ENCODE peak calls at places on chromosome 1, in nine cellular contexts. M is transverse colon, R is Panc1, T is H1, X is sigmoid colon, K is SK-N-SH, I is stomach, A is HCT116, Y is vagina. U is an unnamed sample.

GRCh38 chr1:40226187-40226586 is 21.6 kb upstream of the TMCO2 start:
- DNase-seq in M (no peak), R (no peak), T (no peak), X (no peak), K (no peak), I (no peak), A (no peak), Y (no peak), U (no peak)

GRCh38 chr1:29878501-29878900 is 642.2 kb downstream of the PTPRU start:
- DNase-seq in M (no peak), R (no peak), T (no peak), X (no peak), K (no peak), I (no peak), A (no peak), Y (no peak), U (no peak)

GRCh38 chr1:76142771-76143540 is 68.4 kb downstream of the ST6GALNAC3 start:
- DNase-seq in M (peak; percentile 43), R (no peak), T (no peak), X (no peak), K (no peak), I (no peak), A (no peak), Y (no peak), U (no peak)

GRCh38 chr1:220370041-220370700 is 97.9 kb upstream of the RAB3GAP2 start:
- DNase-seq in M (no peak), R (no peak), T (no peak), X (no peak), K (peak; percentile 55), I (no peak), A (peak; percentile 63), Y (no peak), U (peak; percentile 37)

GRCh38 chr1:3338725-3339070 is 115.8 kb upstream of the ARHGEF16 start:
- DNase-seq in M (no peak), R (no peak), T (no peak), X (no peak), K (no peak), I (no peak), A (no peak), Y (no peak), U (no peak)

GRCh38 chr1:23625929-23626535 is 65.6 kb upstream of the RPL11 start:
- DNase-seq in M (no peak), R (no peak), T (no peak), X (no peak), K (no peak), I (no peak), A (no peak), Y (no peak), U (no peak)

GRCh38 chr1:164320780-164321683 is 238.0 kb upstream of the PBX1 start:
- DNase-seq in M (peak; percentile 20), R (no peak), T (peak; percentile 15), X (peak; percentile 65), K (peak; percentile 58), I (peak; percentile 28), A (no peak), Y (no peak), U (no peak)

GRCh38 chr1:185894806-185895205 is 160.6 kb downstream of the HMCN1 start:
- DNase-seq in M (no peak), R (no peak), T (no peak), X (no peak), K (no peak), I (no peak), A (no peak), Y (no peak), U (no peak)

GRCh38 chr1:8423702-8424538 is 106.0 kb downstream of the SLC45A1 start:
- DNase-seq in M (peak; percentile 63), R (no peak), T (peak; percentile 41), X (peak; percentile 74), K (peak; percentile 93), I (peak; percentile 63), A (peak; percentile 36), Y (no peak), U (no peak)

GRCh38 chr1:63947904-63948303 is 174.1 kb downstream of the ROR1 start:
- DNase-seq in M (no peak), R (no peak), T (no peak), X (no peak), K (no peak), I (no peak), A (no peak), Y (no peak), U (no peak)

GRCh38 chr1:209241481-209241880 is 342.0 kb upstream of the CAMK1G start:
- DNase-seq in M (no peak), R (no peak), T (no peak), X (no peak), K (no peak), I (no peak), A (no peak), Y (no peak), U (peak; percentile 66)

GRCh38 chr1:171730052-171730451 is 11.8 kb downstream of the VAMP4 start:
- DNase-seq in M (no peak), R (no peak), T (no peak), X (no peak), K (no peak), I (no peak), A (no peak), Y (no peak), U (no peak)

GRCh38 chr1:8424539-8425116 is 106.7 kb downstream of the SLC45A1 start:
- DNase-seq in M (peak; percentile 76), R (no peak), T (no peak), X (peak; percentile 77), K (no peak), I (peak; percentile 77), A (peak; percentile 22), Y (no peak), U (no peak)

GRCh38 chr1:61156576-61157239 is 74.3 kb downstream of the NFIA start:
- DNase-seq in M (no peak), R (no peak), T (no peak), X (no peak), K (no peak), I (no peak), A (no peak), Y (no peak), U (no peak)

GRCh38 chr1:178498896-178499675 is 2.3 kb upstream of the CLEC20A start:
- DNase-seq in M (no peak), R (no peak), T (no peak), X (no peak), K (no peak), I (no peak), A (no peak), Y (no peak), U (no peak)

DNA sequence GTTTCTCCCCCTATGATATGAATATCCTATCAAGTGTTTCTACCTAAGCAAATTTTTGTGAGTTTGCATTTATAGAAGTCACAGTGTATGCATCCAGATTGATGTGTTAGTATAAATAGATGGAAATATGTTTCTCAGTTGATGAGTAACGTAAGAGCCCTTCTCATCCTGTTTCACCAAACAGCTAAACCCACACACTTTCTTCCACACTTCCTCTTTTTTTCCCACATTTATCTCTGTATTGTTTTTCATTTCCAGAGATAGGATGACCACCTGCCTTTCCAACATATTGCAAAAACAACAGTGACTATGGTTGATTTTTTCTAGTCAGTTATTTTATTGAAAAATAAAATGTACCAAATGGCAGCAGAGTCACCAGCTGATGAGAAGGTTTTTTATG is 490.1 kb downstream of the NEGR1 start:
- DNase-seq in M (no peak), R (no peak), T (no peak), X (no peak), K (no peak), I (no peak), A (no peak), Y (no peak), U (no peak)
- H3K4me1 ChIP-seq in M (no peaks in the 10 kb centered on the region), R (no peaks in the 10 kb centered on the region), T (no peaks in the 10 kb centered on the region), X (peaks cover 12% of the 10 kb centered on the region), K (no peaks in the 10 kb centered on the region), I (no peaks in the 10 kb centered on the region), A (no peaks in the 10 kb centered on the region), Y (no peaks in the 10 kb centered on the region), U (no peaks in the 10 kb centered on the region)

GRCh38 chr1:90850181-90850924 is 133.3 kb upstream of the BARHL2 start:
- DNase-seq in M (peak; percentile 28), R (no peak), T (no peak), X (no peak), K (peak; percentile 63), I (no peak), A (no peak), Y (no peak), U (no peak)

GRCh38 chr1:90856608-90857007 is 139.5 kb upstream of the BARHL2 start:
- DNase-seq in M (no peak), R (no peak), T (no peak), X (no peak), K (no peak), I (no peak), A (no peak), Y (no peak), U (no peak)

GRCh38 chr1:90854559-90854958 is 137.5 kb upstream of the BARHL2 start:
- DNase-seq in M (no peak), R (no peak), T (no peak), X (no peak), K (no peak), I (no peak), A (no peak), Y (no peak), U (no peak)

GRCh38 chr1:90851711-90852050 is 134.6 kb upstream of the BARHL2 start:
- DNase-seq in M (no peak), R (no peak), T (no peak), X (no peak), K (no peak), I (no peak), A (no peak), Y (no peak), U (no peak)

DNA sequence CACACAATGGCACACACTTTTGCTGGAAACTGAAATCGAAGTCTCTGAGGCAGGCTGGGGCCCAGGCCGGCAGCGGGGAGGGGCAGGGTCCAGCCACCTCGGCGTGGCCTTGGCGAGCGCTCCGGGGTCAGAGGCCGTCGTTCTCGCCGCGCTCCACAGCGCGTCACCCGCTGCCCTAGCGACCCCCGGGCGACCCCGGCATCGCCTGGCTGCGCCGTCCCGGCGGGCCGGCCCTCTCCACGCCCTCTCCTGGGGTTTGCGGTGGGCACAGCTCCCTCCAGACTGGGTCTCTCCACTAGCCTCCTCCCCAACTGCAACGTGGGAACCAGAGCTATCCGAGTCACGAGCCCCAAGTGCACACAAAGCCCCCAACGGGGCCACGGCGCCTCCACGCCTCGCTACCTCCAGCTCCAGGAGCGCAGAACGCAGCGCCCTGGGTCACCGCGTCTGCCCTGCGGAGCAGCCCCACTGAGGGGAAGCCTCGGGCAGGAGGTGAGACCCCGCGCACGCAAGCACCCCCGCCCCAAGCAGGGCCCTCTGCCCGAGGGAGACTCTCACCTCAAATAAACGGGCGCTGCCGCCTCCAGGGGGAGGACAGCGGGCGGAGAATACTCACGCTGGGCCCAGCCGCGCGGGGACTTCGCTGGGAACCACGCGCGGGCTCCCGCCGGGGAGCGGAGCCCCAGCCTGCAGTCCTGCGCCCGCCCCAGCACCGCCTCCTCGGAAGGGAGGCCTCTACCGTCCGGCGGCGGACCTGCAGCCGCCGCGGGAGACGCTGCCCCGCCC is 134.0 kb upstream of the BARHL2 start:
- DNase-seq in M (peak; percentile 84), R (no peak), T (no peak), X (peak; percentile 88), K (peak; percentile 96), I (peak; percentile 82), A (peak; percentile 40), Y (no peak), U (no peak)
- TF ChIP-seq POLR2AphosphoS5 in M (no peak), R (no peak), T (no peak), X (no peak), K (peak; percentile 23), I (no peak), A (peak; percentile 73), Y (peak; percentile 74), U (peak; percentile 32)

GRCh38 chr1:154398678-154399077 is 6.5 kb upstream of the IL6R start:
- DNase-seq in M (no peak), R (no peak), T (no peak), X (peak; percentile 18), K (no peak), I (no peak), A (no peak), Y (no peak), U (no peak)
- H3K4me1 ChIP-seq in M (no peaks in the 10 kb centered on the region), R (no peaks in the 10 kb centered on the region), T (no peaks in the 10 kb centered on the region), X (no peaks in the 10 kb centered on the region), K (no peaks in the 10 kb centered on the region), I (no peaks in the 10 kb centered on the region), A (no peaks in the 10 kb centered on the region), Y (no peaks in the 10 kb centered on the region), U (no peaks in the 10 kb centered on the region)

GRCh38 chr1:85576256-85576641 is 4.3 kb upstream of the CCN1 start:
- DNase-seq in M (no peak), R (peak; percentile 48), T (no peak), X (peak; percentile 90), K (no peak), I (no peak), A (no peak), Y (no peak), U (peak; percentile 92)
- TF ChIP-seq POLR2AphosphoS5 in M (no peak), R (peak; percentile 51), T (no peak), X (no peak), K (no peak), I (no peak), A (no peak), Y (peak; percentile 40), U (no peak)

U was measured in esophagus muscularis mucosa.